ENCODE peak calls at places on chromosomes 5 and 9, in four cellular contexts. Z, T, M and Y are unnamed samples.

GRCh38 chr9:98099898-98100297 is 19.1 kb downstream of the TRIM14 start:
- DNase-seq in M (peak), Z (peak), T (no peak), Y (no peak)

GRCh38 chr5:127891942-127892341 is 188.8 kb downstream of the CCDC192 start:
- DNase-seq in Z (no peak), T (no peak), M (no peak), Y (no peak)

GRCh38 chr9:88258012-88258411 is 119.7 kb upstream of the SPATA31C2 start:
- DNase-seq in Z (no peak), M (no peak), T (peak), Y (no peak)

GRCh38 chr5:180471866-180472265 is 22.3 kb upstream of the CNOT6 start:
- DNase-seq in T (no peak), M (no peak), Z (no peak), Y (no peak)

GRCh38 chr5:64312496-64312895 is 146.9 kb downstream of the RNF180 start:
- DNase-seq in T (no peak), M (no peak), Z (no peak), Y (no peak)

GRCh38 chr5:1208743-1209551 is 7.6 kb downstream of the SLC6A19 start:
- DNase-seq in Z (no peak), M (peak), T (no peak), Y (no peak)

GRCh38 chr9:137311971-137312851 is 10.1 kb upstream of the NRARP start:
- DNase-seq in M (peak), T (no peak), Z (no peak), Y (peak)

GRCh38 chr5:107359033-107359915 is 311.5 kb downstream of the EFNA5 start:
- DNase-seq in Z (no peak), T (no peak), M (no peak), Y (no peak)

GRCh38 chr5:96619946-96620345 is 42.2 kb upstream of the CAST start:
- DNase-seq in M (no peak), Z (no peak), T (no peak), Y (no peak)

DNA sequence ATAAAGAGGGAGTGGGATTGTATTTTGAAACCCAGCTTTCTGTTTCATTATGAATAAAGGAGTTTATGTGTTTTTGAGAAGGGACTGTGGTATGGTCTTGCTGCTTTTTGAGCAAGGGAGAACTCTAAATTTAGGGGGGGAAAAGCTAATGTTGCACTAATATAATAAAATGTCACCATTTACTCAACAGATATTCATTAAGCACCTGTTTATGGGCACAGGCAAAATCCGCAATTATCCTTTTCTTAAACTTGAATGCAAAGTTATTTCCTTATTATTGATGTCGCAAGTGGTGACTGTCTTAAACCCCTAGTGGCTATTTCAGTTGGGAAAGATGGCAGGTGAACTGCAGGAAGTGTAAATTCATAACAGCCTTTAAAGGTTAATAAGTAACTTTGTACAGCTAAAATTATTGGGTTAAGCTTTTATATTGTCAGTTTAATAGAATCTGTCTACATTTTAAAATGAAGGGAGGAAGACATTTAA is 1.5 kb downstream of the CDC42SE2 start:
- DNase-seq in M (no peak), T (no peak), Z (no peak), Y (no peak)
- TF ChIP-seq CTCF in M (peak), T (no peak), Z (peak), Y (peak)

DNA sequence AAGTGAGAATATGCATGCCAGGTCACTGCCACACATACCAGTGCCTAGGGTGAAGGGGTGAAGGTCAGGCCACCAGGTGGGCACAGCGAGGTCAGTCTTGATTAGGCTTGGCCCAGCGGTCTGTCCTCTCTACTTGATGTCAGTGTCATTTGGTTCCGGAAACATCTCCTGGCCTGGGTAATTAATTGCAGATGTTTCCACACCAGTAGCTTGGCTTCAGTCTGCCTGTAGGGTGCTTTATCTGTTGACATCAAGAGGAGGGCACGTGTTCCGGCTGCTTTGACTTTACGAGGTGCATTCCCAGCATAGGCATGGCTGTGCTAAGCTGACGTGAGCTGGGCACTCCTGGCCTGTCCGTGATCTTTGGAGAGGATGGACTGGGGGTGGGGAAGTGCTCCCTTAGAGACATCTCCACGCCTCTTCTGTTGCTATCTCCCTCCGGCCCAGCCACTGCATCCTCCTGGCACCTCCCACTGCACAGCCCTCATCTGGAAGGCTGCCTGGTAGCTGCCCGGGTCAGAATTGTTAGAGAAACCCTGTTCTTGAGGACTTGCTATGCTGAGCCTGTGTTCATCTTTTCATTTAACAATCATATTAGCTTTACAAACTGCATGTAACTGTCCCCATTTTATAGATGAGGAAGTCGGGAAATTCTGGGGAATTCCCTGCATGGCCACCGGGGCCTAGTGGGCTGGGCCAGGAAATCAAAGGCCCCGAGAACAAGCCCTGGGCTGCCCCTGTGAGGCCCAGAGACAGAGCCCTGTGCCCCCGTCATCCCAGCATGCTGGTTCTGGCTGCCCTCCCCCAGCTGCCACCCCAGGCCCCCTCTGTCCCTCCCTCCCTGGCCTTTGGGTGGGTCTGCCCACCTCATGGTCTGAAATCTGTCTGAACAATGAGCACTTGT is 29.1 kb downstream of the JADE2 start:
- DNase-seq in Z (peak), M (peak), T (peak), Y (no peak)
- TF ChIP-seq CTCF in Z (no peak), M (no peak), T (peak), Y (no peak)

DNA sequence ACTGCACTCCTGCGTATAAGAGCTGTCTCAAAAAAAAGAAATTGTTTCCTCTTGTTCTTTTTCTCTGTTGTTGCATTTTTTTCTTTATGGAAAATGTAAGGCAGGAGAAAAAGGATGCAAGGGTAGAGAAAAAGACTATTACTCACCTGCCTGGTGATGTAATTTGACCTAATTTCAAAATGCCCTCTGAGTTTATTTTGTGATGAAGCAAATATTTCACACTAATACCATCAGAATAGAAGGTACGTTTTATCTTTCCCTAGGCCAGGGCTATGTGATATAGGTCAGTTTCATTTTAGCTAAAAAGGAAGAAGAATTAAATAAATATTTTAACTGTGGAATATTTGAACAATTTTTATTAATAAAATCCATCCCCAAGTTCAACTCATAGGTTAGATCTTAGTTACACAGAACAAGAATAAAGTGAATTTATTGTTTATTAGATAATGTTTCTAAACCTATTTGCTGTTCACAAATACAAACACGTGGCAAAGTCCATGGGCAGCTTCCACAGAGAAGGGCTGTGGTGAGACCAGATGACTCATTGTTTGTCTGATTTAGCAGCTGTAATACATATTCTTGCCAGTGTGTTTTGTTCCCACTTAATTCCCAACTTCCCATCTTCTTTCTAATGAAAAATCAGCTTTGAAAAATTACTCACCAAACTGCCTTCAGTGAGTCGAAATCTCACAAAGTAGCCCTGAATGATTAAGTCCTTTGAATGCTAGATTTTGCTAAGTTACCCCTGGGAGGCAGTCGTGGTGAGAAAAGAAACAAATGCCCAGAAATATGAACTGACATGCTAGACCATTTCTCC is 52.8 kb upstream of the CCDC112 start:
- DNase-seq in T (peak), Z (peak), M (peak), Y (no peak)
- TF ChIP-seq CTCF in T (no peak), Z (no peak), M (peak), Y (no peak)

GRCh38 chr5:120738568-120738967 is 274.5 kb downstream of the PRR16 start:
- DNase-seq in T (no peak), M (no peak), Z (no peak), Y (no peak)

GRCh38 chr5:120730214-120730613 is 266.1 kb downstream of the PRR16 start:
- DNase-seq in T (no peak), M (no peak), Z (no peak), Y (no peak)

GRCh38 chr5:120734033-120734432 is 269.9 kb downstream of the PRR16 start:
- DNase-seq in Z (no peak), M (no peak), T (no peak), Y (no peak)

GRCh38 chr5:120740989-120741388 is 276.9 kb downstream of the PRR16 start:
- DNase-seq in T (no peak), Z (no peak), M (no peak), Y (no peak)

DNA sequence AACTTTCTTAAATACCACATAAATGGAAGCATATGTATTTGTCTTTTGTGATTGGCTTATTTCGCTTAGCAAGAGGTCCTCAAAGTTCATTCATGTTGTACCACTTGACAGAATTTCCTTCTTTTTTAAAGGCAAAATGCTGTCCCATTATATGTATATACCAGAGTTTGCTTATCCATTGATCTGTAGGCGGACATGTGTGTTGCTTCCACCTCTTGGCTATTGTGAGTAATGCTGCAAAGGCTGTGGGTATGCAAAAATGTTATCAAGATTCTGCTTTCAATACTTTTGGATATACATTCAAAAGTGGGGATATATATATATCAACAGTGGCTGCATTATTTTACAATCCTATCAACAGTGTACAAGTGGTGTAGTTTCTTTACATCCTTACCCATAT is 271.0 kb downstream of the PRR16 start:
- DNase-seq in T (no peak), M (no peak), Z (no peak), Y (no peak)
- TF ChIP-seq CTCF in T (no peak), M (no peak), Z (no peak), Y (no peak)

GRCh38 chr9:133397370-133397769 is 20.4 kb downstream of the REXO4 start:
- DNase-seq in M (no peak), Z (no peak), T (no peak), Y (no peak)

GRCh38 chr9:133396952-133397351 is 20.8 kb downstream of the STKLD1 start:
- DNase-seq in Z (no peak), M (no peak), T (no peak), Y (no peak)

GRCh38 chr9:133397895-133398294 is 19.9 kb downstream of the REXO4 start:
- DNase-seq in T (no peak), M (no peak), Z (no peak), Y (no peak)

GRCh38 chr9:133393399-133393798 is 17.2 kb downstream of the STKLD1 start:
- DNase-seq in T (no peak), M (no peak), Z (no peak), Y (no peak)

GRCh38 chr9:133394687-133395271 is 18.6 kb downstream of the STKLD1 start:
- DNase-seq in Z (no peak), M (no peak), T (no peak), Y (no peak)
- TF ChIP-seq CTCF in Z (no peak), M (no peak), T (no peak), Y (no peak)